ENCODE peak calls at places on chromosome 9, in ten cellular contexts. K, F, T, M, D, I, A, B, S and P are unnamed samples.

GRCh38 chr9:107999011-107999410 is 509.4 kb upstream of the KLF4 start:
- DNase-seq in K (peak), F (no peak), T (no peak), M (no peak), D (no peak), I (no peak), A (no peak), B (no peak), S (no peak), P (no peak)

GRCh38 chr9:126015446-126015845 is 268.3 kb downstream of the PBX3 start:
- DNase-seq in K (no peak), F (no peak), T (no peak), M (no peak), D (no peak), I (no peak), A (no peak), B (no peak), S (no peak), P (no peak)

GRCh38 chr9:7366121-7366520 is 433.5 kb downstream of the DMAC1 start:
- DNase-seq in K (no peak), F (no peak), T (no peak), M (no peak), D (no peak), I (no peak), A (no peak), B (no peak), S (no peak), P (no peak)

GRCh38 chr9:35759795-35760194 is 5.7 kb upstream of the MSMP start:
- DNase-seq in K (no peak), F (no peak), T (no peak), M (no peak), D (no peak), I (no peak), A (no peak), B (no peak), S (no peak), P (no peak)

GRCh38 chr9:122387526-122387925 is 16.7 kb downstream of the PTGS1 start:
- DNase-seq in K (no peak), F (no peak), T (no peak), M (no peak), D (no peak), I (no peak), A (no peak), B (no peak), S (no peak), P (no peak)

GRCh38 chr9:3662671-3663070 is 136.9 kb upstream of the RFX3 start:
- DNase-seq in K (no peak), F (no peak), T (no peak), M (no peak), D (no peak), I (no peak), A (no peak), B (no peak), S (no peak), P (no peak)

GRCh38 chr9:122370869-122371467 is at the start of gene PTGS1:
- DNase-seq in K (no peak), F (no peak), T (peak), M (no peak), D (no peak), I (no peak), A (no peak), B (peak), S (peak), P (no peak)

GRCh38 chr9:87771251-87772006 is 45.5 kb downstream of the CTSL start:
- DNase-seq in K (no peak), F (no peak), T (peak), M (no peak), D (no peak), I (no peak), A (no peak), B (no peak), S (peak), P (no peak)

GRCh38 chr9:117485176-117485575 is 70.3 kb upstream of the ASTN2 start:
- DNase-seq in K (no peak), F (no peak), T (no peak), M (peak), D (no peak), I (no peak), A (no peak), B (no peak), S (no peak), P (no peak)

GRCh38 chr9:18861599-18862546 is 171.1 kb downstream of the SAXO1 start:
- DNase-seq in K (no peak), F (no peak), T (peak), M (no peak), D (no peak), I (peak), A (no peak), B (peak), S (peak), P (no peak)

GRCh38 chr9:128845186-128845931 is 15.8 kb upstream of the SPOUT1 start:
- DNase-seq in K (no peak), F (no peak), T (no peak), M (no peak), D (no peak), I (no peak), A (no peak), B (no peak), S (peak), P (no peak)

GRCh38 chr9:129320575-129321311 is 142.7 kb upstream of the IER5L start:
- DNase-seq in K (no peak), F (peak), T (peak), M (peak), D (peak), I (peak), A (peak), B (peak), S (peak), P (no peak)

GRCh38 chr9:35341585-35341984 is 148.3 kb upstream of the RUSC2 start:
- DNase-seq in K (no peak), F (no peak), T (peak), M (no peak), D (no peak), I (peak), A (no peak), B (peak), S (peak), P (no peak)

GRCh38 chr9:24912767-24913166 is 367.1 kb upstream of the IZUMO3 start:
- DNase-seq in K (no peak), F (no peak), T (no peak), M (no peak), D (no peak), I (no peak), A (no peak), B (no peak), S (no peak), P (no peak)

GRCh38 chr9:88215181-88216131 is 77.2 kb upstream of the SPATA31C2 start:
- DNase-seq in K (no peak), F (no peak), T (no peak), M (no peak), D (no peak), I (no peak), A (no peak), B (no peak), S (no peak), P (no peak)

GRCh38 chr9:96417051-96417586 is 1.1 kb downstream of the ZNF367 start:
- DNase-seq in K (peak), F (peak), T (peak), M (peak), D (peak), I (peak), A (peak), B (peak), S (peak), P (no peak)

GRCh38 chr9:129497064-129497836 is 123.7 kb downstream of the C9orf50 start:
- DNase-seq in K (no peak), F (no peak), T (peak), M (no peak), D (no peak), I (peak), A (no peak), B (no peak), S (no peak), P (no peak)

GRCh38 chr9:135300346-135301141 is 179.0 kb upstream of the PPP1R26 start:
- DNase-seq in K (no peak), F (no peak), T (no peak), M (no peak), D (no peak), I (no peak), A (no peak), B (no peak), S (no peak), P (no peak)

GRCh38 chr9:123349691-123350480 is 6.1 kb upstream of the CRB2 start:
- DNase-seq in K (peak), F (peak), T (peak), M (peak), D (peak), I (no peak), A (peak), B (no peak), S (peak), P (no peak)

GRCh38 chr9:69637193-69637592 is 35.0 kb downstream of the APBA1 start:
- DNase-seq in K (no peak), F (no peak), T (no peak), M (no peak), D (no peak), I (no peak), A (no peak), B (no peak), S (no peak), P (peak)

GRCh38 chr9:109403766-109404320 is 83.0 kb upstream of the EPB41L4B start:
- DNase-seq in K (no peak), F (no peak), T (peak), M (no peak), D (no peak), I (no peak), A (no peak), B (no peak), S (no peak), P (no peak)